ENCODE peak calls at places on chromosomes 13 and 19, in five cellular contexts. F, K, T, Y and P are unnamed samples.

GRCh38 chr19:55149078-55150003 is at the start of gene TNNT1:
- DNase-seq in K (no peak), F (peak; percentile 36), Y (no peak), T (no peak), P (no peak)

GRCh38 chr19:43574424-43575155 is 737 bp downstream of the XRCC1 start:
- DNase-seq in F (no peak), Y (no peak), K (no peak), T (no peak), P (no peak)

GRCh38 chr19:3057275-3057714 is 5.0 kb downstream of the TLE5 start:
- DNase-seq in Y (no peak), T (no peak), K (no peak), F (no peak), P (no peak)

GRCh38 chr13:23477096-23477495 is 43.6 kb upstream of the SACS start:
- DNase-seq in K (no peak), T (no peak), Y (no peak), F (no peak), P (no peak)

GRCh38 chr19:16626796-16627193 is 1.2 kb downstream of the MED26 start:
- DNase-seq in K (no peak), Y (no peak), F (peak; percentile 36), T (peak; percentile 39), P (no peak)

GRCh38 chr13:34738251-34739170 is 203.6 kb upstream of the NBEA start:
- DNase-seq in Y (no peak), T (no peak), K (no peak), F (no peak), P (no peak)

GRCh38 chr13:94656766-94657165 is 55.1 kb downstream of the GPR180 start:
- DNase-seq in Y (no peak), K (peak; percentile 12), T (peak; percentile 54), F (no peak), P (no peak)

GRCh38 chr19:29381353-29382203 is 144.2 kb upstream of the VSTM2B start:
- DNase-seq in Y (no peak), T (no peak), K (no peak), F (no peak), P (peak; percentile 31)

GRCh38 chr19:46932346-46932745 is 71.5 kb downstream of the ARHGAP35 start:
- DNase-seq in K (no peak), T (no peak), Y (no peak), F (no peak), P (no peak)

GRCh38 chr13:66748712-66749111 is 481.4 kb downstream of the PCDH9 start:
- DNase-seq in T (no peak), K (no peak), Y (no peak), F (no peak), P (no peak)

GRCh38 chr13:37164635-37165034 is 59.2 kb upstream of the CSNK1A1L start:
- DNase-seq in K (no peak), F (no peak), Y (no peak), T (no peak), P (no peak)

GRCh38 chr13:52034616-52035226 is 10.2 kb downstream of the UTP14C start:
- DNase-seq in Y (no peak), T (no peak), F (no peak), K (no peak), P (no peak)

GRCh38 chr13:106602178-106602577 is 34.2 kb upstream of the ARGLU1 start:
- DNase-seq in K (no peak), T (no peak), Y (no peak), F (no peak), P (no peak)

GRCh38 chr13:41942462-41943094 is 18.3 kb downstream of the VWA8 start:
- DNase-seq in K (no peak), Y (no peak), F (no peak), T (peak; percentile 47), P (no peak)

GRCh38 chr19:32876919-32877285 is 7.3 kb upstream of the SLC7A9 start:
- DNase-seq in T (no peak), K (no peak), F (no peak), Y (no peak), P (no peak)

GRCh38 chr19:2230029-2230531 is 6.0 kb downstream of the PLEKHJ1 start:
- DNase-seq in F (no peak), T (no peak), K (no peak), Y (no peak), P (no peak)

GRCh38 chr19:29510701-29511265 is 15.0 kb upstream of the VSTM2B start:
- DNase-seq in F (no peak), T (no peak), Y (no peak), K (no peak), P (no peak)

GRCh38 chr19:43527860-43528622 is 1.0 kb upstream of the ETHE1 start:
- DNase-seq in F (no peak), Y (no peak), K (no peak), T (no peak), P (no peak)

GRCh38 chr13:80509264-80509663 is 168.3 kb upstream of the SPRY2 start:
- DNase-seq in K (no peak), T (no peak), F (no peak), Y (no peak), P (no peak)

GRCh38 chr19:45528744-45529453 is 21.6 kb downstream of the VASP start:
- DNase-seq in K (no peak), T (peak; percentile 73), F (no peak), Y (no peak), P (peak; percentile 88)

GRCh38 chr19:40702337-40703012 is 12.0 kb upstream of the NUMBL start:
- DNase-seq in T (peak; percentile 89), F (no peak), K (no peak), Y (peak; percentile 50), P (no peak)

GRCh38 chr19:49656456-49657109 is 9.1 kb downstream of the IRF3 start:
- DNase-seq in F (no peak), T (no peak), Y (no peak), K (no peak), P (no peak)

GRCh38 chr13:112897603-112897955 is 71.4 kb upstream of the MCF2L start:
- DNase-seq in Y (no peak), K (no peak), T (no peak), F (no peak), P (no peak)

GRCh38 chr19:15629003-15629880 is 11.5 kb upstream of the CYP4F3 start:
- DNase-seq in F (peak; percentile 86), Y (peak; percentile 55), T (peak; percentile 75), K (peak; percentile 9), P (peak; percentile 83)

DNA sequence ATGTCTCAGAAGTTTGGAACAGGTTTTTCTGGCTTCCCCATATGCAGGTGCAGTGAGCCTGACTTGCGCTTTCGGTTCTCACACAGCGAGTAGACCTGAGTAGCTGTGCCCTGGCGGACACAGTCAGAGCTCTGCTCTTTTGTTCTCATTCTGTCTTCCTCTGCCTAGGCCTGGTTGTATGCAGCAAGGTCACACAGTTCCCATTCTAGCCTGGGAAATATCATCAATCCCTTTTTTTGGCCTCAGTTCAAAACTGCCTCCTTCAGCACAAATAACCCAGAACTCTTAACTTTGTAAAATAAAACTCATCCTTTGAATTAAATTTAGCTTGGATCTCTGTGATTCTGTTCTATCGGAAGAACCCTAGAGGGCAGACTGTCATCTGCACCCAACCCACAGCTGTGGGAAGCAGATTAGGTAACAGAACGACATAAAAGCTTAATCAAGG is 10.2 kb downstream of the OXGR1 start:
- DNase-seq in F (peak; percentile 57), Y (no peak), K (peak; percentile 9), T (peak; percentile 8), P (no peak)
- H3K4me2 ChIP-seq in F (no peak overlapping the region), Y (no peak overlapping the region), K (peak overlapping the region; percentile 15), T (peak overlapping the region; percentile 46), P (peak overlapping the region; percentile 43)

DNA sequence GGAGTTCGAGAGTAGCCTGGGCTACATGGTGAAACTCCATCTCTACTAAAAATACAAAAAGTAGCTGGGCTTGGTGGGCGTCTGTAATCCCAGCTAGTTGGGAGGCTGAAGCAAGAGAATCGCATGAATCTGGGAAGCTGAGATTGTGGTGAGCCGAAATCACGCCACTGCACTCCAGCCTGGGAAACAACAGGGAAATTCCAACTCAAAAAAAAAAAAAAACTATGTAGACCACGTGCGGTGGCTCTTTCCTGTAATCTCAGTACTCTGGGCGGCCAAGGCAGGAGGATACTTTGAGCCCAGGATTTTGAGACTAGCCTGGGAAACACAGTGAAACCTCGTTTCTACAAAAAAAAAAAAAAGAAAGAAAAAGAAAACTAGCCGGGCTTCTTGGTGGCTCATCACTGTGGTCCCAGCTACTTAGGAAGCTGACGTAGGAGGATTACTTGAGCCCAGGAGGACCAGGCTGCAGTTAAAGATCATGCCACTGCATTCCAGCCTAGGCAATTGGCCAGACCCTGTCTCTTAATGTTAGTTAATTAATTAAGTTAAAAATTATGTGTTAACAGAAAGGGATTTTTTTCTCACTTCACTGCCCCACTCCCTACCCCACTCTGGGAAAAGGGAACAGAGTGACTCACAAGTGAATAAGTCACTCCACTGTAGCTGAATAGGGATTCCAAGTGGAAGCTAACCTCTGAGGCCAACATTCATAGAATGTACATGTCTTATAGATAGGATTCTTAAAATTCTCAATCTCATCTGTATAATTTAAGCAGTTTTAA is 2.2 kb downstream of the ZNF83 start:
- DNase-seq in F (no peak), Y (no peak), T (no peak), K (no peak), P (no peak)
- TF ChIP-seq GABPA in F (no peak), Y (no peak), T (no peak), K (no peak), P (no peak)

GRCh38 chr13:71285700-71286099 is 581.3 kb downstream of the DACH1 start:
- DNase-seq in K (no peak), T (no peak), Y (no peak), F (no peak), P (no peak)

GRCh38 chr13:71290963-71291937 is 575.8 kb downstream of the DACH1 start:
- DNase-seq in Y (peak; percentile 66), T (peak; percentile 2), K (peak; percentile 71), F (no peak), P (no peak)
- H3K4me3 ChIP-seq in Y (peak overlapping the region; percentile 62), T (peak overlapping the region; percentile 21), K (no peak overlapping the region), F (no peak overlapping the region), P (no peak overlapping the region)

DNA sequence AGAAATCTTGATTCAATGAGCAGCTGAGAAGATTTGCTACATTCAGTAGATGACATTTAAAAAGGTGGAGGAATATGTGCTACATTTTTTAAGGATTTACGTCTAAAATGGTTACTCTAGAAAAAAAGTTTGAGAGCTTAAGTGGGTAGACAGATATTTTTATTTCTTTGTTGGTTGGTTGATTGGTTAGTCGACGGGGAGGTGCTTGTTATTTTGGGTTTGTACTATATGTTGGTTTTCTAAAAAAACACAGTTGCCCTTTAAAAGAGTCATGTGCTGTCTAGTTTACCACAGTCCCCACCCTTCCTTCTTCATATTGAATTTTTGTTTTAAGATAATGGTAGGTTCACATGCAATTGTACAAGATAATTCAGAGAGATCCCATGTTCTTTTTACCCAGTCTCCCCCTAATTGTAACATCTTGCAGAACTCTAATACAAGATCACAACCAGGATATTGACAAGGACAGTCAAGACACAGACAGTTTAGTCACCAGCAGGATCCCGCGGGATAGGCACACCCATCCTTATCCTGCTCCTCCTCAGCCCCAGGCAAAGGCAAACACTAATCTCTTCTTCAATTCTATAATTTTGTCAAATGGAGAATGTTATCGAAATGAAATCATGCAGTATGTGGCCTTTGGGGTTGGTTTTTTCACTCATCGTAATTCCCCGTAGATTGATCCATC is 171.4 kb downstream of the FOXO1 start:
- DNase-seq in K (no peak), F (no peak), T (no peak), Y (no peak), P (no peak)
- H3K4me2 ChIP-seq in K (no peak overlapping the region), F (no peak overlapping the region), T (no peak overlapping the region), Y (no peak overlapping the region), P (no peak overlapping the region)

GRCh38 chr19:4083677-4084546 is 17.2 kb upstream of the ZBTB7A start:
- DNase-seq in Y (no peak), K (no peak), F (no peak), T (peak; percentile 62), P (no peak)
- TF ChIP-seq GABPA in Y (no peak), K (peak; percentile 72), F (no peak), T (peak; percentile 37), P (no peak)

GRCh38 chr19:19468424-19469050 is 46.8 kb downstream of the TSSK6 start:
- DNase-seq in F (peak; percentile 46), Y (no peak), K (no peak), T (no peak), P (no peak)
- H3K4me3 ChIP-seq in F (no peak overlapping the region), Y (no peak overlapping the region), K (no peak overlapping the region), T (no peak overlapping the region), P (no peak overlapping the region)